ENCODE peak calls at places on chromosomes 11 and 22, in five cellular contexts. One of them, this sample, is unnamed.
A peak's percentile ranks its signal among the peaks of the same experiment; 100 is the strongest.

GRCh38 chr11:70717961-70718595 is 319.7 kb downstream of the CTTN start:
- DNase-seq in effector memory CD8-positive, alpha-beta T cell: no peak
- DNase-seq in posterior cingulate gyrus: peak; percentile 67
- DNase-seq in activated effector memory CD4-positive, alpha-beta T cell treated with Interleukin-2 at 50 U/mL for 16 hours: no peak
- DNase-seq in activated CD8-positive, alpha-beta memory T cell treated with anti-CD3 and anti-CD28 coated beads for 48 hours: no peak
- DNase-seq in this sample: peak; percentile 40

GRCh38 chr22:46045459-46046298 is 68.7 kb upstream of the WNT7B start:
- DNase-seq in activated CD8-positive, alpha-beta memory T cell treated with anti-CD3 and anti-CD28 coated beads for 48 hours: no peak
- DNase-seq in activated effector memory CD4-positive, alpha-beta T cell treated with Interleukin-2 at 50 U/mL for 16 hours: no peak
- DNase-seq in posterior cingulate gyrus: peak; percentile 85
- DNase-seq in effector memory CD8-positive, alpha-beta T cell: no peak
- DNase-seq in this sample: peak; percentile 75

GRCh38 chr11:17376493-17376892 is 12.0 kb downstream of the KCNJ11 start:
- DNase-seq in activated effector memory CD4-positive, alpha-beta T cell treated with Interleukin-2 at 50 U/mL for 16 hours: no peak
- DNase-seq in posterior cingulate gyrus: no peak
- DNase-seq in effector memory CD8-positive, alpha-beta T cell: no peak
- DNase-seq in activated CD8-positive, alpha-beta memory T cell treated with anti-CD3 and anti-CD28 coated beads for 48 hours: no peak
- DNase-seq in this sample: no peak

GRCh38 chr11:15858881-15859280 is 497.5 kb downstream of the SOX6 start:
- DNase-seq in activated effector memory CD4-positive, alpha-beta T cell treated with Interleukin-2 at 50 U/mL for 16 hours: no peak
- DNase-seq in posterior cingulate gyrus: no peak
- DNase-seq in effector memory CD8-positive, alpha-beta T cell: no peak
- DNase-seq in activated CD8-positive, alpha-beta memory T cell treated with anti-CD3 and anti-CD28 coated beads for 48 hours: no peak
- DNase-seq in this sample: no peak

GRCh38 chr11:66617148-66617814 is 851 bp downstream of the RBM14 start:
- DNase-seq in activated effector memory CD4-positive, alpha-beta T cell treated with Interleukin-2 at 50 U/mL for 16 hours: no peak
- DNase-seq in posterior cingulate gyrus: no peak
- DNase-seq in effector memory CD8-positive, alpha-beta T cell: peak; percentile 24
- DNase-seq in activated CD8-positive, alpha-beta memory T cell treated with anti-CD3 and anti-CD28 coated beads for 48 hours: no peak
- DNase-seq in this sample: peak; percentile 81

GRCh38 chr22:42655693-42656092 is 6.5 kb upstream of the CYB5R3 start:
- DNase-seq in effector memory CD8-positive, alpha-beta T cell: no peak
- DNase-seq in activated CD8-positive, alpha-beta memory T cell treated with anti-CD3 and anti-CD28 coated beads for 48 hours: no peak
- DNase-seq in activated effector memory CD4-positive, alpha-beta T cell treated with Interleukin-2 at 50 U/mL for 16 hours: no peak
- DNase-seq in posterior cingulate gyrus: peak; percentile 30
- DNase-seq in this sample: no peak

GRCh38 chr11:65776196-65776595 is 4.6 kb downstream of the AP5B1 start:
- DNase-seq in activated effector memory CD4-positive, alpha-beta T cell treated with Interleukin-2 at 50 U/mL for 16 hours: no peak
- DNase-seq in effector memory CD8-positive, alpha-beta T cell: no peak
- DNase-seq in posterior cingulate gyrus: no peak
- DNase-seq in activated CD8-positive, alpha-beta memory T cell treated with anti-CD3 and anti-CD28 coated beads for 48 hours: no peak
- DNase-seq in this sample: peak; percentile 54

GRCh38 chr22:29480512-29481264 is 670 bp downstream of the NEFH start:
- DNase-seq in posterior cingulate gyrus: peak; percentile 92
- DNase-seq in activated effector memory CD4-positive, alpha-beta T cell treated with Interleukin-2 at 50 U/mL for 16 hours: peak; percentile 5
- DNase-seq in activated CD8-positive, alpha-beta memory T cell treated with anti-CD3 and anti-CD28 coated beads for 48 hours: no peak
- DNase-seq in effector memory CD8-positive, alpha-beta T cell: no peak
- DNase-seq in this sample: peak; percentile 34

GRCh38 chr22:21834869-21835268 is 32.6 kb downstream of the MAPK1 start:
- DNase-seq in activated effector memory CD4-positive, alpha-beta T cell treated with Interleukin-2 at 50 U/mL for 16 hours: no peak
- DNase-seq in posterior cingulate gyrus: no peak
- DNase-seq in effector memory CD8-positive, alpha-beta T cell: no peak
- DNase-seq in activated CD8-positive, alpha-beta memory T cell treated with anti-CD3 and anti-CD28 coated beads for 48 hours: no peak
- DNase-seq in this sample: no peak

GRCh38 chr11:57446055-57446454 is 14.3 kb upstream of the RTN4RL2 start:
- DNase-seq in posterior cingulate gyrus: no peak
- DNase-seq in effector memory CD8-positive, alpha-beta T cell: no peak
- DNase-seq in activated effector memory CD4-positive, alpha-beta T cell treated with Interleukin-2 at 50 U/mL for 16 hours: no peak
- DNase-seq in activated CD8-positive, alpha-beta memory T cell treated with anti-CD3 and anti-CD28 coated beads for 48 hours: no peak
- DNase-seq in this sample: no peak